ENCODE peak calls at places on chromosome 19, in four cellular contexts. One of them, this sample, is unnamed.
A peak's percentile ranks its signal among the peaks of the same experiment; 100 is the strongest.

GRCh38 chr19:15641901-15642491 is 1.3 kb downstream of the CYP4F3 start:
- DNase-seq in psoas muscle: no peak
- DNase-seq in breast epithelium: no peak
- DNase-seq in Panc1: no peak
- DNase-seq in this sample: no peak

GRCh38 chr19:2810141-2811091 is 9.3 kb upstream of the ZNF554 start:
- DNase-seq in Panc1: no peak
- DNase-seq in breast epithelium: no peak
- DNase-seq in psoas muscle: no peak
- DNase-seq in this sample: no peak

GRCh38 chr19:41114132-41114531 is at the start of gene CYP2F1:
- DNase-seq in Panc1: no peak
- DNase-seq in psoas muscle: no peak
- DNase-seq in breast epithelium: no peak
- DNase-seq in this sample: no peak

GRCh38 chr19:38059897-38060296 is 152.9 kb downstream of the SIPA1L3 start:
- DNase-seq in breast epithelium: no peak
- DNase-seq in Panc1: no peak
- DNase-seq in psoas muscle: no peak
- DNase-seq in this sample: no peak

GRCh38 chr19:18203408-18203862 is 407 bp downstream of the RAB3A start:
- DNase-seq in breast epithelium: no peak
- DNase-seq in psoas muscle: peak; percentile 53
- DNase-seq in Panc1: no peak
- DNase-seq in this sample: no peak

GRCh38 chr19:2567580-2567979 is 91.7 kb downstream of the GADD45B start:
- DNase-seq in psoas muscle: peak; percentile 60
- DNase-seq in breast epithelium: no peak
- DNase-seq in Panc1: no peak
- DNase-seq in this sample: peak; percentile 57

GRCh38 chr19:53772943-53773342 is 51.2 kb downstream of the NLRP12 start:
- DNase-seq in Panc1: peak; percentile 71
- DNase-seq in breast epithelium: no peak
- DNase-seq in psoas muscle: no peak
- DNase-seq in this sample: peak; percentile 83

GRCh38 chr19:50510121-50510670 is 795 bp downstream of the JOSD2 start:
- DNase-seq in Panc1: no peak
- DNase-seq in breast epithelium: no peak
- DNase-seq in psoas muscle: no peak
- DNase-seq in this sample: peak; percentile 75

GRCh38 chr19:56309511-56310185 is 5.0 kb downstream of the ZSCAN5A start:
- DNase-seq in breast epithelium: no peak
- DNase-seq in psoas muscle: peak; percentile 24
- DNase-seq in Panc1: no peak
- DNase-seq in this sample: peak; percentile 50

GRCh38 chr19:55443045-55443823 is at the start of gene SHISA7:
- DNase-seq in Panc1: no peak
- DNase-seq in breast epithelium: no peak
- DNase-seq in psoas muscle: no peak
- DNase-seq in this sample: no peak

DNA sequence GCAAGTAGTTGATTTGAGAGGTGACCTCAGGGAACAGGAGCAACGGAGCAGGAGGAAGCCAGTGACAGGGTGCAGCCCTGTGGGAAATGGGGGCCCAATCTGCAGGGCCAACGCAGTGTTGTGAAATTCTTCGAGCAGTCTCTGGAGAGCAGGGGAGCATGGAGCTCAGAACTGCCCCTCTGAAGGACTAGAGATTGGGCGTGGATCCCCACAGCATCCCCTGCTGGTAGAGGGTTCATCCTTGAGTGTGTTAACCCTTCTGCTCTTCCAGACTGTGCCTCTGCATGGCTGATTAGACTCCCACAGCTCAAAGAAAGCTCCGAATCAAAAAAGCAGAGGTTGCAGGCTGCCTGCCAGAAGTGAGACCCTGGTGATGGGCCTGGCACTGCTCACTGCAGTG is 77.9 kb upstream of the UQCRFS1 start:
- DNase-seq in Panc1: no peak
- DNase-seq in psoas muscle: no peak
- DNase-seq in breast epithelium: no peak
- DNase-seq in this sample: no peak
- TF ChIP-seq CTCF in Panc1: no peak
- TF ChIP-seq CTCF in psoas muscle: no peak
- TF ChIP-seq CTCF in breast epithelium: no peak
- TF ChIP-seq CTCF in this sample: no peak

GRCh38 chr19:16920816-16921529 is 32.2 kb downstream of the F2RL3 start:
- DNase-seq in Panc1: no peak
- DNase-seq in psoas muscle: peak; percentile 43
- DNase-seq in breast epithelium: no peak
- DNase-seq in this sample: no peak
- H3K36me3 ChIP-seq in Panc1: no peaks in the 10 kb centered on the region
- H3K36me3 ChIP-seq in psoas muscle: no peaks in the 10 kb centered on the region
- H3K36me3 ChIP-seq in breast epithelium: no peaks in the 10 kb centered on the region
- H3K36me3 ChIP-seq in this sample: no peaks in the 10 kb centered on the region

GRCh38 chr19:6457958-6458694 is 1.5 kb downstream of the SLC25A23 start:
- DNase-seq in breast epithelium: no peak
- DNase-seq in Panc1: no peak
- DNase-seq in psoas muscle: no peak
- DNase-seq in this sample: no peak
- H3K27ac ChIP-seq in breast epithelium: no peak overlapping the region
- H3K27ac ChIP-seq in Panc1: no peak overlapping the region
- H3K27ac ChIP-seq in psoas muscle: no peak overlapping the region
- H3K27ac ChIP-seq in this sample: no peak overlapping the region

GRCh38 chr19:12400618-12401502 is at the start of gene ZNF799:
- DNase-seq in psoas muscle: peak; percentile 98
- DNase-seq in Panc1: peak; percentile 69
- DNase-seq in breast epithelium: peak; percentile 99
- DNase-seq in this sample: peak; percentile 100
- TF ChIP-seq CTCF in psoas muscle: no peak
- TF ChIP-seq CTCF in Panc1: peak; percentile 29
- TF ChIP-seq CTCF in breast epithelium: peak; percentile 10
- TF ChIP-seq CTCF in this sample: no peak